ENCODE peak calls at places on chromosomes 3 and 15, in seven cellular contexts. C is fibroblast of mammary gland; K is effector memory CD4-positive, alpha-beta T cell; E is AG04450; R is mesendoderm; H is activated naive CD4-positive, alpha-beta T cell treated with anti-CD3 and anti-CD28 coated beads, Interleukin-2, amount 10 ng/mL, durations not matched to agents 7 days and 5 days; Y is body of pancreas. M is an unnamed sample.

GRCh38 chr15:82146990-82147461 is 101.2 kb upstream of the MEX3B start:
- DNase-seq in R (peak), Y (peak), H (no peak), E (no peak), C (peak), K (no peak), M (peak)

GRCh38 chr3:41274944-41275668 is 75.8 kb downstream of the CTNNB1 start:
- DNase-seq in C (peak), R (no peak), K (no peak), H (no peak), Y (no peak), E (no peak), M (peak)

GRCh38 chr3:126107960-126108688 is 24.2 kb upstream of the SLC41A3 start:
- DNase-seq in E (no peak), K (no peak), R (no peak), Y (no peak), C (peak), H (no peak), M (no peak)

GRCh38 chr3:149592758-149593240 is 65.0 kb downstream of the WWTR1 start:
- DNase-seq in C (no peak), K (no peak), H (no peak), E (no peak), Y (no peak), R (no peak), M (no peak)

GRCh38 chr15:78317145-78317836 is 17.9 kb upstream of the SKIC8 start:
- DNase-seq in H (peak), K (no peak), E (no peak), C (peak), R (no peak), Y (no peak), M (no peak)

GRCh38 chr3:171088496-171088895 is 62.0 kb upstream of the SLC2A2 start:
- DNase-seq in C (peak), E (no peak), K (no peak), R (no peak), Y (no peak), H (no peak), M (peak)

GRCh38 chr3:147521646-147522045 is 112.5 kb downstream of the ZIC1 start:
- DNase-seq in R (no peak), C (peak), K (no peak), H (no peak), E (peak), Y (no peak), M (peak)

GRCh38 chr15:41513282-41514227 is at the start of gene LTK:
- DNase-seq in Y (no peak), E (no peak), K (peak), H (peak), R (peak), C (no peak), M (peak)

GRCh38 chr3:49476563-49476962 is 6.5 kb downstream of the DAG1 start:
- DNase-seq in R (no peak), Y (no peak), H (peak), C (peak), E (no peak), K (no peak), M (peak)

GRCh38 chr15:101028772-101029438 is 109.7 kb downstream of the LRRK1 start:
- DNase-seq in R (no peak), C (no peak), H (no peak), Y (no peak), K (no peak), E (no peak), M (no peak)

GRCh38 chr3:39383913-39384664 is 919 bp downstream of the SLC25A38 start:
- DNase-seq in E (peak), H (peak), R (peak), Y (peak), K (peak), C (peak), M (peak)

GRCh38 chr15:64001148-64001547 is 45.1 kb downstream of the DAPK2 start:
- DNase-seq in E (no peak), Y (no peak), R (no peak), H (no peak), K (no peak), C (no peak), M (no peak)

GRCh38 chr3:71258116-71258515 is 325.4 kb downstream of the FOXP1 start:
- DNase-seq in Y (no peak), K (no peak), C (peak), R (no peak), H (no peak), E (peak), M (peak)

M was measured in A172.